ENCODE peak calls at places on chromosomes 2 and 18, in five cellular contexts. One of them, this sample, is unnamed. For H3K9me3, the result is how much of the 10 kb centered on the place peaks cover.

GRCh38 chr2:85583667-85584353 is 421 bp upstream of the VAMP5 start:
- DNase-seq in IMR-90: no peak
- DNase-seq in ovary: no peak
- DNase-seq in A549: no peak
- DNase-seq in upper lobe of left lung: no peak
- DNase-seq in this sample: no peak

GRCh38 chr2:237590272-237591020 is at the start of gene RAB17:
- DNase-seq in IMR-90: peak
- DNase-seq in ovary: peak
- DNase-seq in A549: peak
- DNase-seq in upper lobe of left lung: peak
- DNase-seq in this sample: peak

GRCh38 chr2:68764781-68765385 is 30.3 kb downstream of the ARHGAP25 start:
- DNase-seq in IMR-90: peak
- DNase-seq in ovary: no peak
- DNase-seq in A549: no peak
- DNase-seq in upper lobe of left lung: no peak
- DNase-seq in this sample: no peak

GRCh38 chr2:153474407-153474806 is 4.2 kb downstream of the RPRM start:
- DNase-seq in IMR-90: no peak
- DNase-seq in ovary: no peak
- DNase-seq in A549: no peak
- DNase-seq in upper lobe of left lung: no peak
- DNase-seq in this sample: no peak

GRCh38 chr2:239695106-239695727 is 294.4 kb upstream of the HDAC4 start:
- DNase-seq in IMR-90: no peak
- DNase-seq in ovary: no peak
- DNase-seq in A549: no peak
- DNase-seq in upper lobe of left lung: no peak
- DNase-seq in this sample: no peak

GRCh38 chr2:181904022-181904632 is 12.6 kb downstream of the ITPRID2 start:
- DNase-seq in IMR-90: peak
- DNase-seq in ovary: no peak
- DNase-seq in A549: peak
- DNase-seq in upper lobe of left lung: no peak
- DNase-seq in this sample: no peak

GRCh38 chr2:119862127-119862889 is 102.6 kb downstream of the PTPN4 start:
- DNase-seq in IMR-90: no peak
- DNase-seq in ovary: no peak
- DNase-seq in A549: no peak
- DNase-seq in upper lobe of left lung: no peak
- DNase-seq in this sample: no peak

GRCh38 chr2:65553504-65554074 is 121.2 kb upstream of the SPRED2 start:
- DNase-seq in IMR-90: no peak
- DNase-seq in ovary: no peak
- DNase-seq in A549: no peak
- DNase-seq in upper lobe of left lung: no peak
- DNase-seq in this sample: no peak

GRCh38 chr2:112633708-112634107 is 12.0 kb upstream of the SLC20A1 start:
- DNase-seq in IMR-90: no peak
- DNase-seq in ovary: no peak
- DNase-seq in A549: no peak
- DNase-seq in upper lobe of left lung: no peak
- DNase-seq in this sample: no peak

GRCh38 chr18:23106575-23106974 is 28.7 kb upstream of the CABLES1 start:
- DNase-seq in IMR-90: peak
- DNase-seq in ovary: no peak
- DNase-seq in A549: peak
- DNase-seq in upper lobe of left lung: no peak
- DNase-seq in this sample: peak

GRCh38 chr18:50286391-50287027 is 983 bp downstream of the CXXC1 start:
- DNase-seq in IMR-90: peak
- DNase-seq in ovary: peak
- DNase-seq in A549: no peak
- DNase-seq in upper lobe of left lung: peak
- DNase-seq in this sample: no peak

GRCh38 chr2:51218057-51218456 is 186.1 kb upstream of the NRXN1 start:
- DNase-seq in IMR-90: no peak
- DNase-seq in ovary: no peak
- DNase-seq in A549: no peak
- DNase-seq in upper lobe of left lung: no peak
- DNase-seq in this sample: no peak
- H3K9me3 ChIP-seq in IMR-90: under half
- H3K9me3 ChIP-seq in ovary: under half
- H3K9me3 ChIP-seq in A549: under half
- H3K9me3 ChIP-seq in upper lobe of left lung: under half
- H3K9me3 ChIP-seq in this sample: under half

GRCh38 chr2:218832520-218832919 is 917 bp upstream of the PRKAG3 start:
- DNase-seq in IMR-90: no peak
- DNase-seq in ovary: no peak
- DNase-seq in A549: peak
- DNase-seq in upper lobe of left lung: no peak
- DNase-seq in this sample: no peak

GRCh38 chr2:218830526-218831306 is 887 bp downstream of the PRKAG3 start:
- DNase-seq in IMR-90: no peak
- DNase-seq in ovary: no peak
- DNase-seq in A549: no peak
- DNase-seq in upper lobe of left lung: no peak
- DNase-seq in this sample: no peak

GRCh38 chr2:218829868-218830451 is 1.6 kb downstream of the PRKAG3 start:
- DNase-seq in IMR-90: no peak
- DNase-seq in ovary: no peak
- DNase-seq in A549: no peak
- DNase-seq in upper lobe of left lung: peak
- DNase-seq in this sample: no peak

GRCh38 chr2:218832081-218832480 is 478 bp upstream of the PRKAG3 start:
- DNase-seq in IMR-90: no peak
- DNase-seq in ovary: no peak
- DNase-seq in A549: no peak
- DNase-seq in upper lobe of left lung: no peak
- DNase-seq in this sample: no peak

DNA sequence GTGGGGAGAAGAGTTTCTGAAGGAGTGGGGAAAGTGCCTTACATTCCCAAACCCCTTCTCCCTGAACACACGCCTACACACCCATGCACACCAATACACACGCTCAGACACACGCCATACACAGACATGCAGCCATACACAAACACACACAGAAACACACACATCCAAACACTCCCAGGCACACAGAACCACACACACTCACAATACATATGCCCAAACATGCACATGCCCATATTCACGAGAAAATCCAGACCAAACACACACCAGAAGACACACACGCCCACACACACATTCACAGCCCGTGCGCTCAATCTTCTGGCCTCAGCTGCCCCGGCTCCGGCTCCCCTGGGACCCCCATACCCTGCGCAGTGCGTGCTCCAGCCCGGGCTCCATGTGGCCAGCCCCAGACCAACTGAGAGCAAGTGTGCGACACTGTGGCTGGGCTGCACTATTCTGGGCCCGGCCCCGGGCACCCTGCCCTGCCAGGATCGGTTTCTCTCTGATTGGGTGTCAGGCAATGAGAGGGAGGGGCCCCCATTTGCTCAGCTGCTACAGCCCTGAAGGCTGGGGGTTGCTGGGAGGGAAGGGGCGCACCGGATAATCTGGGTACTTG is at the start of gene PRKAG3:
- DNase-seq in IMR-90: no peak
- DNase-seq in ovary: no peak
- DNase-seq in A549: no peak
- DNase-seq in upper lobe of left lung: peak
- DNase-seq in this sample: no peak
- TF ChIP-seq POLR2A in IMR-90: no peak
- TF ChIP-seq POLR2A in ovary: no peak
- TF ChIP-seq POLR2A in A549: no peak
- TF ChIP-seq POLR2A in upper lobe of left lung: no peak
- TF ChIP-seq POLR2A in this sample: no peak

GRCh38 chr2:15833731-15834130 is 106.6 kb upstream of the MYCN start:
- DNase-seq in IMR-90: no peak
- DNase-seq in ovary: no peak
- DNase-seq in A549: no peak
- DNase-seq in upper lobe of left lung: no peak
- DNase-seq in this sample: no peak
- H3K9me3 ChIP-seq in IMR-90: under half
- H3K9me3 ChIP-seq in ovary: under half
- H3K9me3 ChIP-seq in A549: under half
- H3K9me3 ChIP-seq in upper lobe of left lung: under half
- H3K9me3 ChIP-seq in this sample: under half

GRCh38 chr2:36355890-36356198 is 266 bp downstream of the CRIM1 start:
- DNase-seq in IMR-90: no peak
- DNase-seq in ovary: no peak
- DNase-seq in A549: no peak
- DNase-seq in upper lobe of left lung: no peak
- DNase-seq in this sample: no peak

GRCh38 chr2:36356199-36356989 is 816 bp downstream of the CRIM1 start:
- DNase-seq in IMR-90: peak
- DNase-seq in ovary: peak
- DNase-seq in A549: no peak
- DNase-seq in upper lobe of left lung: peak
- DNase-seq in this sample: peak

GRCh38 chr2:36354816-36355156 is 792 bp upstream of the CRIM1 start:
- DNase-seq in IMR-90: no peak
- DNase-seq in ovary: no peak
- DNase-seq in A549: no peak
- DNase-seq in upper lobe of left lung: no peak
- DNase-seq in this sample: no peak

GRCh38 chr2:36356990-36357505 is 1.5 kb downstream of the CRIM1 start:
- DNase-seq in IMR-90: peak
- DNase-seq in ovary: peak
- DNase-seq in A549: no peak
- DNase-seq in upper lobe of left lung: no peak
- DNase-seq in this sample: no peak

GRCh38 chr2:36355157-36355889 is at the start of gene CRIM1:
- DNase-seq in IMR-90: peak
- DNase-seq in ovary: peak
- DNase-seq in A549: peak
- DNase-seq in upper lobe of left lung: peak
- DNase-seq in this sample: peak
- TF ChIP-seq POLR2A in IMR-90: peak
- TF ChIP-seq POLR2A in ovary: peak
- TF ChIP-seq POLR2A in A549: peak
- TF ChIP-seq POLR2A in upper lobe of left lung: peak
- TF ChIP-seq POLR2A in this sample: no peak

This sample was measured in breast epithelium.